ENCODE peak calls at places on chromosomes 6 and 20, in four cellular contexts. One of them, this sample, is unnamed. For H3K27me3, the result is how much of the 10 kb centered on the place peaks cover.

GRCh38 chr6:15061176-15061575 is 184.7 kb upstream of the JARID2 start:
- DNase-seq in naive thymus-derived CD4-positive, alpha-beta T cell: no peak
- DNase-seq in dorsolateral prefrontal cortex: no peak
- DNase-seq in right cardiac atrium: no peak
- DNase-seq in this sample: no peak

GRCh38 chr20:12969071-12969669 is 39.6 kb upstream of the SPTLC3 start:
- DNase-seq in naive thymus-derived CD4-positive, alpha-beta T cell: no peak
- DNase-seq in dorsolateral prefrontal cortex: no peak
- DNase-seq in right cardiac atrium: no peak
- DNase-seq in this sample: no peak

GRCh38 chr20:4797275-4797674 is 75.6 kb downstream of the PRND start:
- DNase-seq in naive thymus-derived CD4-positive, alpha-beta T cell: no peak
- DNase-seq in dorsolateral prefrontal cortex: no peak
- DNase-seq in right cardiac atrium: no peak
- DNase-seq in this sample: no peak

GRCh38 chr6:18352001-18352400 is 35.1 kb upstream of the RNF144B start:
- DNase-seq in naive thymus-derived CD4-positive, alpha-beta T cell: no peak
- DNase-seq in dorsolateral prefrontal cortex: no peak
- DNase-seq in right cardiac atrium: no peak
- DNase-seq in this sample: no peak

GRCh38 chr20:64108731-64109389 is 1.5 kb upstream of the NPBWR2 start:
- DNase-seq in naive thymus-derived CD4-positive, alpha-beta T cell: no peak
- DNase-seq in dorsolateral prefrontal cortex: no peak
- DNase-seq in right cardiac atrium: peak
- DNase-seq in this sample: no peak

GRCh38 chr20:17537959-17538358 is 6.8 kb upstream of the BFSP1 start:
- DNase-seq in naive thymus-derived CD4-positive, alpha-beta T cell: no peak
- DNase-seq in dorsolateral prefrontal cortex: no peak
- DNase-seq in right cardiac atrium: no peak
- DNase-seq in this sample: no peak

GRCh38 chr20:11791316-11792228 is 126.1 kb upstream of the BTBD3 start:
- DNase-seq in naive thymus-derived CD4-positive, alpha-beta T cell: no peak
- DNase-seq in dorsolateral prefrontal cortex: no peak
- DNase-seq in right cardiac atrium: no peak
- DNase-seq in this sample: no peak

GRCh38 chr6:68233623-68234022 is 401.5 kb upstream of the ADGRB3 start:
- DNase-seq in naive thymus-derived CD4-positive, alpha-beta T cell: no peak
- DNase-seq in dorsolateral prefrontal cortex: no peak
- DNase-seq in right cardiac atrium: no peak
- DNase-seq in this sample: no peak

GRCh38 chr20:51738877-51739447 is 29.2 kb downstream of the ATP9A start:
- DNase-seq in naive thymus-derived CD4-positive, alpha-beta T cell: no peak
- DNase-seq in dorsolateral prefrontal cortex: no peak
- DNase-seq in right cardiac atrium: no peak
- DNase-seq in this sample: no peak

GRCh38 chr6:143205983-143206382 is 145.3 kb downstream of the AIG1 start:
- DNase-seq in naive thymus-derived CD4-positive, alpha-beta T cell: no peak
- DNase-seq in dorsolateral prefrontal cortex: no peak
- DNase-seq in right cardiac atrium: no peak
- DNase-seq in this sample: no peak

GRCh38 chr20:44830523-44830922 is 20.2 kb upstream of the RIMS4 start:
- DNase-seq in naive thymus-derived CD4-positive, alpha-beta T cell: no peak
- DNase-seq in dorsolateral prefrontal cortex: no peak
- DNase-seq in right cardiac atrium: no peak
- DNase-seq in this sample: no peak

GRCh38 chr20:52193886-52194545 is 2.4 kb upstream of the ZFP64 start:
- DNase-seq in naive thymus-derived CD4-positive, alpha-beta T cell: no peak
- DNase-seq in dorsolateral prefrontal cortex: no peak
- DNase-seq in right cardiac atrium: no peak
- DNase-seq in this sample: no peak

GRCh38 chr20:16752901-16753300 is 4.7 kb downstream of the OTOR start:
- DNase-seq in naive thymus-derived CD4-positive, alpha-beta T cell: no peak
- DNase-seq in dorsolateral prefrontal cortex: no peak
- DNase-seq in right cardiac atrium: no peak
- DNase-seq in this sample: no peak

GRCh38 chr6:3022765-3023662 is 23.3 kb downstream of the NQO2 start:
- DNase-seq in naive thymus-derived CD4-positive, alpha-beta T cell: no peak
- DNase-seq in dorsolateral prefrontal cortex: no peak
- DNase-seq in right cardiac atrium: peak
- DNase-seq in this sample: peak
- H3K4me3 ChIP-seq in naive thymus-derived CD4-positive, alpha-beta T cell: peak
- H3K4me3 ChIP-seq in dorsolateral prefrontal cortex: peak
- H3K4me3 ChIP-seq in right cardiac atrium: peak
- H3K4me3 ChIP-seq in this sample: peak

GRCh38 chr20:62475819-62476073 is at the start of gene GATA5:
- DNase-seq in naive thymus-derived CD4-positive, alpha-beta T cell: no peak
- DNase-seq in dorsolateral prefrontal cortex: no peak
- DNase-seq in right cardiac atrium: no peak
- DNase-seq in this sample: no peak
- H3K27me3 ChIP-seq in naive thymus-derived CD4-positive, alpha-beta T cell: under half
- H3K27me3 ChIP-seq in dorsolateral prefrontal cortex: half or more
- H3K27me3 ChIP-seq in right cardiac atrium: under half
- H3K27me3 ChIP-seq in this sample: under half

GRCh38 chr6:149861603-149862423 is 2.3 kb downstream of the LRP11 start:
- DNase-seq in naive thymus-derived CD4-positive, alpha-beta T cell: no peak
- DNase-seq in dorsolateral prefrontal cortex: no peak
- DNase-seq in right cardiac atrium: no peak
- DNase-seq in this sample: no peak

GRCh38 chr6:149859938-149860337 is 4.2 kb downstream of the LRP11 start:
- DNase-seq in naive thymus-derived CD4-positive, alpha-beta T cell: no peak
- DNase-seq in dorsolateral prefrontal cortex: no peak
- DNase-seq in right cardiac atrium: no peak
- DNase-seq in this sample: no peak

GRCh38 chr6:149859368-149859767 is 4.8 kb downstream of the LRP11 start:
- DNase-seq in naive thymus-derived CD4-positive, alpha-beta T cell: no peak
- DNase-seq in dorsolateral prefrontal cortex: no peak
- DNase-seq in right cardiac atrium: no peak
- DNase-seq in this sample: no peak

GRCh38 chr6:149860834-149861602 is 3.1 kb downstream of the LRP11 start:
- DNase-seq in naive thymus-derived CD4-positive, alpha-beta T cell: no peak
- DNase-seq in dorsolateral prefrontal cortex: no peak
- DNase-seq in right cardiac atrium: no peak
- DNase-seq in this sample: no peak

GRCh38 chr6:149860513-149860833 is 3.7 kb downstream of the LRP11 start:
- DNase-seq in naive thymus-derived CD4-positive, alpha-beta T cell: no peak
- DNase-seq in dorsolateral prefrontal cortex: no peak
- DNase-seq in right cardiac atrium: no peak
- DNase-seq in this sample: no peak
- H3K4me3 ChIP-seq in naive thymus-derived CD4-positive, alpha-beta T cell: no peak
- H3K4me3 ChIP-seq in dorsolateral prefrontal cortex: no peak
- H3K4me3 ChIP-seq in right cardiac atrium: no peak
- H3K4me3 ChIP-seq in this sample: no peak

DNA sequence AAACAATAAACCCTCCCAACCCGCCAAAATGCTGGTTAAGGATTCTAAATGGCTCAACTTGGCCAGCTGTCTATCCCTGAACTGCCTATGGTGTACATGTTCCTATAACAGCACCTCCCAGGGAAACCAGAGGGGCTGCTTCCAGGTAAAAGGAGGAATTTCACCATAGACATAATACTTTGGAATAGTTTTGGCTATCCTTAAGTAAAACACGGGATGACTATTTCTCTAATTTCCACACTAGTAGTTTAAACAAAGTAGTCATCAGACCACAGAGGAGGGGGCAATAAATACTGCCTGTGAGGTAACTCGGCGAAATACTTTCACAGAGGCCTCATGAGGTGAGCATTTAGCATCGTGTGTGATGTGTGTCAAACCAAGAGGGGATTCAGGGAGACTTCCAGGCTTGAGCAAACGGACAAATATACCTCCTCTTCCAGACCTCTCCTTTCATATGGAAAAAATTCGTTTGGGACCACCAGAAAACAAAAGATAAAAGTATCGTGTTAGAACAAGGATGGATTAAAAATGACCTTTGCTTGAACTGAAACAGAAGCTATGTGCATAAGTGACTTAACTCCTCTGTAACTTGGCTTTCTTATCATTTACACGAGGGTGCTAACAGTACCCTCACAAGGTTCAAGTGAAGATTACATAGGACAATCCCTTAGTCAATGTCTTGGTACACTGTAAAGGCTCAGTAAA is 1.0 kb upstream of the XRN2 start:
- DNase-seq in naive thymus-derived CD4-positive, alpha-beta T cell: no peak
- DNase-seq in dorsolateral prefrontal cortex: no peak
- DNase-seq in right cardiac atrium: no peak
- DNase-seq in this sample: no peak
- H3K27me3 ChIP-seq in naive thymus-derived CD4-positive, alpha-beta T cell: under half
- H3K27me3 ChIP-seq in dorsolateral prefrontal cortex: under half
- H3K27me3 ChIP-seq in right cardiac atrium: under half
- H3K27me3 ChIP-seq in this sample: under half

DNA sequence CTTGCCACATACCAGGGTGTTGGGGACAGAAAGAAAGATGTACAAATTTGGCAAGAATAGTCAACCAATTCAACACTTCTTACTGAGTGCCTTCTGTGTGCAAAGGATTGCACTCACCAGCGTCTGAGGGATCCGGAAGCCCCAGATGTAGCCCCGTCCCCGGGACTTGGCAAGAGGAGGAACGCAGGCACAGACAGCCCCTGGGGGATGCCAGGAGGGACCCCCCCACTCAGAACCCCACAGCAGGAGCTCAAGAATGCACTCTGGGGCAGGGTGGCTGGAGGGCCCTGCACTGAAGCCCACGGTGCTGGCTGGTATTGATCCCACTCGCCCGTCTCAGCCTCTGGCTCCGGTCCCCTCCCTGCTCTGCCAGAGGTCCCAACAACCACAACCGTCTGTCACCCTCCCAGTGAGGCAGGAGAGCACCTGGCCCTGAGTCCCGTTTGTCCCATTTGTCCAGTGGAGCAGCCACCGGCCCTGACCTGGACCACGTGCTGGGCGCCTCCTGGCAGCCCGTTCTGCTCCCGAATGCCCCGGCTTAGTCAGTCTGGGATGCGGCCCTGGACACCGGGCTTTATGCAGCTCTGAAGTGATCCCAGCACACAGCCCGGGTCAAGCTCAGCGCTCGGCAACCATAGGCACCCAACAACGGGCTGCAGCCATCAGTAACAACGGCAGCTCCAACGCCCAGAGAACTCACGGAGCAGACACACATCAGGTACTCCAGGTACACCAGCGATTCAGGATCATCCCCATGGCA is 128.7 kb downstream of the DLL1 start:
- DNase-seq in naive thymus-derived CD4-positive, alpha-beta T cell: no peak
- DNase-seq in dorsolateral prefrontal cortex: no peak
- DNase-seq in right cardiac atrium: peak
- DNase-seq in this sample: no peak
- H3K4me3 ChIP-seq in naive thymus-derived CD4-positive, alpha-beta T cell: no peak
- H3K4me3 ChIP-seq in dorsolateral prefrontal cortex: no peak
- H3K4me3 ChIP-seq in right cardiac atrium: no peak
- H3K4me3 ChIP-seq in this sample: no peak

GRCh38 chr20:61529354-61529753 is 277.3 kb downstream of the CDH4 start:
- DNase-seq in naive thymus-derived CD4-positive, alpha-beta T cell: no peak
- DNase-seq in dorsolateral prefrontal cortex: no peak
- DNase-seq in right cardiac atrium: no peak
- DNase-seq in this sample: no peak
- H3K27me3 ChIP-seq in naive thymus-derived CD4-positive, alpha-beta T cell: under half
- H3K27me3 ChIP-seq in dorsolateral prefrontal cortex: under half
- H3K27me3 ChIP-seq in right cardiac atrium: under half
- H3K27me3 ChIP-seq in this sample: under half

GRCh38 chr6:4403828-4404227 is 268.5 kb upstream of the ECI2 start:
- DNase-seq in naive thymus-derived CD4-positive, alpha-beta T cell: no peak
- DNase-seq in dorsolateral prefrontal cortex: peak
- DNase-seq in right cardiac atrium: no peak
- DNase-seq in this sample: no peak
- H3K4me3 ChIP-seq in naive thymus-derived CD4-positive, alpha-beta T cell: no peak
- H3K4me3 ChIP-seq in dorsolateral prefrontal cortex: no peak
- H3K4me3 ChIP-seq in right cardiac atrium: no peak
- H3K4me3 ChIP-seq in this sample: no peak

GRCh38 chr20:22449115-22449973 is 135.0 kb downstream of the FOXA2 start:
- DNase-seq in naive thymus-derived CD4-positive, alpha-beta T cell: no peak
- DNase-seq in dorsolateral prefrontal cortex: no peak
- DNase-seq in right cardiac atrium: peak
- DNase-seq in this sample: no peak
- H3K27me3 ChIP-seq in naive thymus-derived CD4-positive, alpha-beta T cell: under half
- H3K27me3 ChIP-seq in dorsolateral prefrontal cortex: under half
- H3K27me3 ChIP-seq in right cardiac atrium: under half
- H3K27me3 ChIP-seq in this sample: under half

GRCh38 chr6:52576054-52576391 is 837 bp downstream of the TRAM2 start:
- DNase-seq in naive thymus-derived CD4-positive, alpha-beta T cell: no peak
- DNase-seq in dorsolateral prefrontal cortex: no peak
- DNase-seq in right cardiac atrium: no peak
- DNase-seq in this sample: no peak

GRCh38 chr6:52576392-52577021 is 353 bp downstream of the TRAM2 start:
- DNase-seq in naive thymus-derived CD4-positive, alpha-beta T cell: peak
- DNase-seq in dorsolateral prefrontal cortex: peak
- DNase-seq in right cardiac atrium: peak
- DNase-seq in this sample: peak

GRCh38 chr6:52573295-52573694 is 3.6 kb downstream of the TRAM2 start:
- DNase-seq in naive thymus-derived CD4-positive, alpha-beta T cell: no peak
- DNase-seq in dorsolateral prefrontal cortex: no peak
- DNase-seq in right cardiac atrium: no peak
- DNase-seq in this sample: no peak

GRCh38 chr6:52575490-52575868 is 1.4 kb downstream of the TRAM2 start:
- DNase-seq in naive thymus-derived CD4-positive, alpha-beta T cell: no peak
- DNase-seq in dorsolateral prefrontal cortex: no peak
- DNase-seq in right cardiac atrium: no peak
- DNase-seq in this sample: no peak

GRCh38 chr6:52574709-52575489 is 2.0 kb downstream of the TRAM2 start:
- DNase-seq in naive thymus-derived CD4-positive, alpha-beta T cell: peak
- DNase-seq in dorsolateral prefrontal cortex: no peak
- DNase-seq in right cardiac atrium: no peak
- DNase-seq in this sample: peak
- H3K4me3 ChIP-seq in naive thymus-derived CD4-positive, alpha-beta T cell: peak
- H3K4me3 ChIP-seq in dorsolateral prefrontal cortex: peak
- H3K4me3 ChIP-seq in right cardiac atrium: peak
- H3K4me3 ChIP-seq in this sample: peak

GRCh38 chr6:13488015-13488895 is 855 bp upstream of the GFOD1 start:
- DNase-seq in naive thymus-derived CD4-positive, alpha-beta T cell: no peak
- DNase-seq in dorsolateral prefrontal cortex: peak
- DNase-seq in right cardiac atrium: peak
- DNase-seq in this sample: no peak
- H3K27me3 ChIP-seq in naive thymus-derived CD4-positive, alpha-beta T cell: under half
- H3K27me3 ChIP-seq in dorsolateral prefrontal cortex: under half
- H3K27me3 ChIP-seq in right cardiac atrium: under half
- H3K27me3 ChIP-seq in this sample: under half

This sample was measured in CD4-positive, CD25-positive, alpha-beta regulatory T cell.